ENCODE peak calls at places on chromosomes 5 and 9, in five cellular contexts. K is GM19239, Q is neural progenitor cell, U is NCI-H1092, O is neural crest cell. X is an unnamed sample.

GRCh38 chr5:86968311-86968753 is 299.4 kb upstream of the RASA1 start:
- DNase-seq in U (no peak), O (no peak), Q (peak; percentile 17), K (no peak), X (peak; percentile 78)

GRCh38 chr9:650362-650761 is 191.1 kb upstream of the DMRT1 start:
- DNase-seq in Q (peak; percentile 23), K (no peak), U (no peak), O (no peak), X (peak; percentile 32)

GRCh38 chr5:17302138-17302537 is 84.7 kb downstream of the BASP1 start:
- DNase-seq in O (no peak), U (no peak), Q (no peak), K (no peak), X (no peak)

GRCh38 chr9:89889865-89890264 is 285.1 kb downstream of the GADD45G start:
- DNase-seq in Q (no peak), O (no peak), K (no peak), U (no peak), X (no peak)

GRCh38 chr5:122942164-122942914 is 94.2 kb downstream of the PPIC start:
- DNase-seq in U (no peak), K (no peak), O (no peak), Q (no peak), X (peak; percentile 81)

GRCh38 chr5:96997265-96997859 is 61.5 kb downstream of the LNPEP start:
- DNase-seq in K (no peak), O (no peak), U (no peak), Q (peak; percentile 73), X (peak; percentile 74)

GRCh38 chr9:109159583-109159982 is 7.5 kb downstream of the FRRS1L start:
- DNase-seq in U (no peak), Q (no peak), K (no peak), O (no peak), X (no peak)

GRCh38 chr5:175718401-175719108 is 60.7 kb downstream of the HRH2 start:
- DNase-seq in K (no peak), Q (peak; percentile 57), O (peak; percentile 29), U (no peak), X (peak; percentile 6)

GRCh38 chr5:57032151-57032551 is 80.2 kb upstream of the MIER3 start:
- DNase-seq in K (no peak), U (no peak), Q (no peak), O (no peak), X (no peak)

GRCh38 chr9:107489687-107490605 is at the start of gene KLF4:
- DNase-seq in U (peak; percentile 89), O (peak; percentile 79), K (peak; percentile 81), Q (peak; percentile 96), X (peak; percentile 96)

GRCh38 chr9:34047864-34048729 is 590 bp downstream of the UBAP2 start:
- DNase-seq in K (peak; percentile 45), U (peak; percentile 50), O (peak; percentile 19), Q (peak; percentile 52), X (no peak)

GRCh38 chr9:20835364-20836286 is 151.6 kb downstream of the FOCAD start:
- DNase-seq in U (no peak), O (peak; percentile 6), Q (no peak), K (no peak), X (no peak)

GRCh38 chr9:120080781-120081180 is 499.2 kb downstream of the CDK5RAP2 start:
- DNase-seq in Q (peak; percentile 54), O (no peak), U (peak; percentile 79), K (no peak), X (no peak)

GRCh38 chr5:169686137-169686536 is 49.1 kb downstream of the DOCK2 start:
- DNase-seq in K (no peak), U (no peak), O (no peak), Q (no peak), X (no peak)

GRCh38 chr9:18668944-18669343 is 195.0 kb downstream of the ADAMTSL1 start:
- DNase-seq in K (no peak), O (no peak), Q (no peak), U (no peak), X (no peak)

X was measured in fibroblast of the aortic adventitia.